ENCODE peak calls at places on chromosome 7, in five cellular contexts. One of them, this sample, is unnamed.

GRCh38 chr7:128405345-128406146 is 4.2 kb downstream of the IMPDH1 start:
- DNase-seq in CD8-positive, alpha-beta T cell: peak
- DNase-seq in tibial nerve: no peak
- DNase-seq in fibroblast of the aortic adventitia: no peak
- DNase-seq in GM10248: peak
- DNase-seq in this sample: peak

GRCh38 chr7:90988523-90988922 is 275.7 kb upstream of the FZD1 start:
- DNase-seq in tibial nerve: no peak
- DNase-seq in fibroblast of the aortic adventitia: no peak
- DNase-seq in GM10248: no peak
- DNase-seq in CD8-positive, alpha-beta T cell: no peak
- DNase-seq in this sample: no peak

GRCh38 chr7:47804767-47805545 is 143.3 kb downstream of the PKD1L1 start:
- DNase-seq in CD8-positive, alpha-beta T cell: no peak
- DNase-seq in GM10248: no peak
- DNase-seq in fibroblast of the aortic adventitia: no peak
- DNase-seq in tibial nerve: no peak
- DNase-seq in this sample: no peak

GRCh38 chr7:139422126-139422525 is 61.3 kb downstream of the KLRG2 start:
- DNase-seq in GM10248: no peak
- DNase-seq in fibroblast of the aortic adventitia: no peak
- DNase-seq in tibial nerve: no peak
- DNase-seq in CD8-positive, alpha-beta T cell: no peak
- DNase-seq in this sample: no peak

GRCh38 chr7:48188776-48189520 is 17.7 kb downstream of the ABCA13 start:
- DNase-seq in tibial nerve: no peak
- DNase-seq in CD8-positive, alpha-beta T cell: no peak
- DNase-seq in GM10248: no peak
- DNase-seq in fibroblast of the aortic adventitia: peak
- DNase-seq in this sample: no peak

GRCh38 chr7:16811555-16811954 is 6.8 kb upstream of the AGR2 start:
- DNase-seq in GM10248: no peak
- DNase-seq in tibial nerve: no peak
- DNase-seq in fibroblast of the aortic adventitia: peak
- DNase-seq in CD8-positive, alpha-beta T cell: no peak
- DNase-seq in this sample: no peak

GRCh38 chr7:17709127-17709526 is 231.2 kb downstream of the SNX13 start:
- DNase-seq in tibial nerve: no peak
- DNase-seq in fibroblast of the aortic adventitia: no peak
- DNase-seq in CD8-positive, alpha-beta T cell: no peak
- DNase-seq in GM10248: no peak
- DNase-seq in this sample: no peak

GRCh38 chr7:15214981-15215380 is 312.4 kb upstream of the DGKB start:
- DNase-seq in tibial nerve: no peak
- DNase-seq in GM10248: no peak
- DNase-seq in CD8-positive, alpha-beta T cell: no peak
- DNase-seq in fibroblast of the aortic adventitia: no peak
- DNase-seq in this sample: no peak

GRCh38 chr7:155371884-155372781 is 74.5 kb downstream of the INSIG1 start:
- DNase-seq in fibroblast of the aortic adventitia: no peak
- DNase-seq in GM10248: peak
- DNase-seq in tibial nerve: no peak
- DNase-seq in CD8-positive, alpha-beta T cell: no peak
- DNase-seq in this sample: peak

GRCh38 chr7:76260171-76260703 is 42.2 kb upstream of the HSPB1 start:
- DNase-seq in CD8-positive, alpha-beta T cell: peak
- DNase-seq in GM10248: peak
- DNase-seq in tibial nerve: no peak
- DNase-seq in fibroblast of the aortic adventitia: no peak
- DNase-seq in this sample: peak

GRCh38 chr7:124879103-124879502 is 50.5 kb downstream of the POT1 start:
- DNase-seq in fibroblast of the aortic adventitia: no peak
- DNase-seq in CD8-positive, alpha-beta T cell: no peak
- DNase-seq in tibial nerve: no peak
- DNase-seq in GM10248: no peak
- DNase-seq in this sample: no peak

GRCh38 chr7:30331338-30331737 is 46.9 kb downstream of the ZNRF2 start:
- DNase-seq in tibial nerve: no peak
- DNase-seq in fibroblast of the aortic adventitia: peak
- DNase-seq in CD8-positive, alpha-beta T cell: no peak
- DNase-seq in GM10248: no peak
- DNase-seq in this sample: no peak

GRCh38 chr7:17058568-17058967 is 176.8 kb upstream of the AGR3 start:
- DNase-seq in GM10248: no peak
- DNase-seq in fibroblast of the aortic adventitia: peak
- DNase-seq in tibial nerve: no peak
- DNase-seq in CD8-positive, alpha-beta T cell: no peak
- DNase-seq in this sample: no peak

GRCh38 chr7:25391295-25391861 is 163.1 kb upstream of the NPVF start:
- DNase-seq in tibial nerve: no peak
- DNase-seq in CD8-positive, alpha-beta T cell: no peak
- DNase-seq in fibroblast of the aortic adventitia: peak
- DNase-seq in GM10248: no peak
- DNase-seq in this sample: peak

GRCh38 chr7:140059288-140060242 is 3.2 kb downstream of the PARP12 start:
- DNase-seq in fibroblast of the aortic adventitia: peak
- DNase-seq in CD8-positive, alpha-beta T cell: peak
- DNase-seq in GM10248: no peak
- DNase-seq in tibial nerve: no peak
- DNase-seq in this sample: no peak

GRCh38 chr7:117283371-117283770 is 39.5 kb downstream of the WNT2 start:
- DNase-seq in fibroblast of the aortic adventitia: peak
- DNase-seq in tibial nerve: no peak
- DNase-seq in GM10248: no peak
- DNase-seq in CD8-positive, alpha-beta T cell: no peak
- DNase-seq in this sample: no peak

GRCh38 chr7:132877578-132877977 is 204.3 kb downstream of the CHCHD3 start:
- DNase-seq in tibial nerve: no peak
- DNase-seq in CD8-positive, alpha-beta T cell: no peak
- DNase-seq in GM10248: no peak
- DNase-seq in fibroblast of the aortic adventitia: no peak
- DNase-seq in this sample: no peak

GRCh38 chr7:132390705-132391104 is 185.6 kb downstream of the PLXNA4 start:
- DNase-seq in fibroblast of the aortic adventitia: peak
- DNase-seq in tibial nerve: no peak
- DNase-seq in GM10248: no peak
- DNase-seq in CD8-positive, alpha-beta T cell: no peak
- DNase-seq in this sample: no peak

GRCh38 chr7:114822131-114822530 is 99.8 kb upstream of the MDFIC start:
- DNase-seq in fibroblast of the aortic adventitia: no peak
- DNase-seq in tibial nerve: no peak
- DNase-seq in GM10248: no peak
- DNase-seq in CD8-positive, alpha-beta T cell: no peak
- DNase-seq in this sample: no peak

GRCh38 chr7:3089493-3089892 is 45.8 kb upstream of the CARD11 start:
- DNase-seq in CD8-positive, alpha-beta T cell: no peak
- DNase-seq in GM10248: no peak
- DNase-seq in tibial nerve: no peak
- DNase-seq in fibroblast of the aortic adventitia: no peak
- DNase-seq in this sample: no peak

DNA sequence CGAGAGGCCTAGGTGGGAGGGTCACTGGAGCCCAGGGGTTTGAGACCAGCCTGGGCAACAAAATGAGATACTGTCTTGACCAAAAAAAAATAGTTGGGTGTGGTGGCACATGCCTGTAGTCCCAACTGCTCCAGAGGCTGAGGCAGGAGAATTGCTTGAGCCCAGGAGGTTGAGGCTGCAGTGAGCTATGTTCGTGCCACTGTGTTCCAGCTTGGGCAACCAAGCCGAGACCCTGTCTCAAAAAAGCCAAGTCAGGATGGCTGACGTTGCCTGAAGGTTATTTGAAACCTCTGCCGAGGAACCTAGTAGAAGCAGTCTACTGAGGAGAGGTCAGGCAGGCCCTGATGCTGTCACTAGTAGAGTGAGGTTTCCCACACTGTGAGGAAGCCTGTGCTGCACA is 22.8 kb downstream of the DNAJB6 start:
- DNase-seq in fibroblast of the aortic adventitia: no peak
- DNase-seq in CD8-positive, alpha-beta T cell: no peak
- DNase-seq in tibial nerve: no peak
- DNase-seq in GM10248: no peak
- DNase-seq in this sample: no peak
- TF ChIP-seq CTCF in fibroblast of the aortic adventitia: no peak
- TF ChIP-seq CTCF in CD8-positive, alpha-beta T cell: no peak
- TF ChIP-seq CTCF in tibial nerve: no peak
- TF ChIP-seq CTCF in GM10248: no peak
- TF ChIP-seq CTCF in this sample: no peak

DNA sequence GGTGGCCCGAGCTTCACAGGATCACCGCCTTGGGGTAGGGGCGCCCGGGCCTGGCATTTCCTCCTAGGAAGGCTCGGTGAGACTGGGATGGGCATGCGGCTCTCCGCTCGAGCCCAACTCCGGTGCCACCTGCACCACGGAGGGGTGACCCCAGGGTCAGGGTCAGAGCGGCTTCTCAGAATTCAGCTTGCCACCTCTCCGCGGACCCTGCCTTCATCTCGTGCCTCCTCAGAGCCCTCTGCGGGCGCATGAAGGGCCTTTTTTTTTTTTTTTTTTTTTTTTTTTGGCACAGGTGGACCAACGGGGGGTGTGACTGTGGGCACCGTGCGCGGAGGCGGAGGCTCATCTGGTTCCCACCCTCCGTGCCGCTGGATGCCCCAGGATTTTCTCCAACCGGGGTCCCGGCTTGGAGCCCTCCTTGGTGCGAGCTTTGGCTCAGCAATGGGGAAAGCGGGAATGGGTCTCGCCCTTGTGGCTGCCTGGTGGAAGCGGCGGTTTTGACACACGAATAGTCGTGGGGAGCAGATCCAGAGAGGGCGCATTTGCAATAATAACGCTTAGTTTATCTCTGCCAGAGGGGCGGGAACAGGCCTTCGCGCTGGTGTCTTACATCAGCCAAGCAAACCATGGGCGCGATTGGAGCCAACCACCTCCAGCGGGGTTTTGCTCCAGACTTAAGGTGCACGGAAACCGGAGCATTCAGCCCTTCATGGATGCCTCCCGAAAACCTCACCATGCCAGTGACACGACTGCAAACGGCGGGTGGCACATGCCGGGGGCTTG is 5.0 kb upstream of the TNRC18 start:
- DNase-seq in tibial nerve: peak
- DNase-seq in GM10248: no peak
- DNase-seq in fibroblast of the aortic adventitia: peak
- DNase-seq in CD8-positive, alpha-beta T cell: no peak
- DNase-seq in this sample: no peak
- TF ChIP-seq CTCF in tibial nerve: no peak
- TF ChIP-seq CTCF in GM10248: no peak
- TF ChIP-seq CTCF in fibroblast of the aortic adventitia: peak
- TF ChIP-seq CTCF in CD8-positive, alpha-beta T cell: no peak
- TF ChIP-seq CTCF in this sample: no peak

DNA sequence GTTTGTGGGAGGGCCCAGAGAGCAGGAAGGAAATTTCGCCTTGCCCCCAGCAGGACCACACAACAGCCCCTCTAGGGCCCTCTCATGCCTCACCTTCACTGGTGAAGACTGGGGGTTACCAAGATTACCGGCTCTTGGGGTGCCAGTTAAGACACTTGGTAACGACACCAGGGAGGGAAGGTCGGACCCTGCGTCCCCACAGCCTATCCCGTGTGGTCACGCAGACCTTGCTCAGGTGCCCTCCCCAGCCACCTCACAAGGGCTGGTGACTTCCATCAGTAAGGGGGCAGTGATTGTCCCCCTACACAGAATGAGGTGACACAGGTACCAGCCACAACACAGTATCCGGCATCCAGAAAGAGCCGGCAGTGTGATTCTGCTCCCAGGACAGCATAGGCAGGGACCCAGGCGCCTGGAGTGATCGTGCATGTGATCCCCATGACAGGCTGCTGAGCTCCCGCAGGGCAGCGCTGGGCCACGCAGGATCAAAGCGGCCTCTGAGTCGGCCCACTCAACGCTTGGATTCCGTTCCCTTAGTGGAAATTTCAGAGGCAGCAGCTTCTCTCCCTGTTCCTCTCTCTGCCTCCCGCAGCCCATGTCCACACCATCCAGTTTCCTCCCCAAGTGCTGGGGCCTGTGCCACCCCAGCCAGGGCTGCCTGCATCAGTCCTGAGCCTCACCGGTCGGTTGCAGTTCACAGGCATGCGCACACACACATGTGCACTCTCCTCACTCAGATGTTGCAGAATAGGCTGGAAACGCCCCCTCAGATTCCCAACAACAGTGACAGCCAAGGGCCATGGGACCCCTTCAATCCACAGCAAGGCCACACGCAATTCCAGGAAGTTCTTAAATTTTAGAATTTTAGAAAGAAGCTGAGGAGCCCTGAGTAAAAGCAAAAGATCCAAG is 35.8 kb downstream of the CAMK2B start:
- DNase-seq in fibroblast of the aortic adventitia: no peak
- DNase-seq in tibial nerve: peak
- DNase-seq in GM10248: no peak
- DNase-seq in CD8-positive, alpha-beta T cell: peak
- DNase-seq in this sample: no peak
- TF ChIP-seq CTCF in fibroblast of the aortic adventitia: no peak
- TF ChIP-seq CTCF in tibial nerve: no peak
- TF ChIP-seq CTCF in GM10248: no peak
- TF ChIP-seq CTCF in CD8-positive, alpha-beta T cell: no peak
- TF ChIP-seq CTCF in this sample: no peak

GRCh38 chr7:23811540-23811939 is 101.5 kb downstream of the STK31 start:
- DNase-seq in CD8-positive, alpha-beta T cell: no peak
- DNase-seq in tibial nerve: no peak
- DNase-seq in fibroblast of the aortic adventitia: no peak
- DNase-seq in GM10248: no peak
- DNase-seq in this sample: no peak
- TF ChIP-seq CTCF in CD8-positive, alpha-beta T cell: no peak
- TF ChIP-seq CTCF in tibial nerve: peak
- TF ChIP-seq CTCF in fibroblast of the aortic adventitia: peak
- TF ChIP-seq CTCF in GM10248: no peak
- TF ChIP-seq CTCF in this sample: no peak

GRCh38 chr7:49776994-49777393 is 3.6 kb downstream of the VWC2 start:
- DNase-seq in CD8-positive, alpha-beta T cell: no peak
- DNase-seq in fibroblast of the aortic adventitia: no peak
- DNase-seq in tibial nerve: no peak
- DNase-seq in GM10248: no peak
- DNase-seq in this sample: no peak
- TF ChIP-seq CTCF in CD8-positive, alpha-beta T cell: no peak
- TF ChIP-seq CTCF in fibroblast of the aortic adventitia: no peak
- TF ChIP-seq CTCF in tibial nerve: no peak
- TF ChIP-seq CTCF in GM10248: peak
- TF ChIP-seq CTCF in this sample: peak

DNA sequence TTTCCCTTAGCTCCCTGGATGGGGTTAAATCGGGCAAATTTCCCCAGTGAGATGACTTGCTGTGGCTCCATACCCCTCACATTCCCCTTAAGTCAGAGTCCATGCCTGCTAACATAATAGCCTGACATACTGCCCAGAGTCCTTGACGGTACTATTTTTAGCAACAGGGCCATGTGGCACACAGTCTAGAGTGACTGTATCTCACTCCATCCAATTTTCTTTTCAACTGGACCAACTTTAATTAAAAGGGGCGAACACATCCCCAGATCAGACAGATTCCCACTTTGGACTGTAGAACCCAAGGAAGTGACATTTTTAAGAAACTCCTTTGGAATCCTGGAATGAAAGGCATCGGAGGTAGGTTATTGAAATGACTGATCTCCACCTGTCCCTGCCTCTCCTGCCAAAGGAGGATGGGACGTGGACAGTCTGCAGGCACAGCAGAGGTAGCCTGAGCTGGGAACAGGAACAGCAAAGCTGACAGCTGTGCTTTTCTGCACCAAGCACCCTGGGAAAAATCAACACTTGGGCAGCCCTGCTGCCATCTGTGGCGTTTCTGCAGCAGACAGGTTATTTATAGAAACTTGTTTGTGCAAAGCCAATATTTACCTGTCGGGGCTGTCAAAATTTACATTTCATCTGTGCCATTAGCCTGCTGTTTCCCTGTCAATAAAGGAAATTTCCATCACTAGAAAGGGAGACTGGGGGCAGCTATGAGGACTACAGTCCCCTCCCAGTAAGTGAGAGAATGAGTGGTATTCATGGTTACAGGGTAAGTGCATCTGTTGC is 221.5 kb upstream of the AOAH start:
- DNase-seq in tibial nerve: no peak
- DNase-seq in GM10248: no peak
- DNase-seq in fibroblast of the aortic adventitia: no peak
- DNase-seq in CD8-positive, alpha-beta T cell: no peak
- DNase-seq in this sample: no peak
- TF ChIP-seq CTCF in tibial nerve: no peak
- TF ChIP-seq CTCF in GM10248: no peak
- TF ChIP-seq CTCF in fibroblast of the aortic adventitia: no peak
- TF ChIP-seq CTCF in CD8-positive, alpha-beta T cell: no peak
- TF ChIP-seq CTCF in this sample: no peak